ENCODE peak calls at places on chromosomes 4 and X, in six cellular contexts. S is HTR-8/SVneo, V is BE2C, U is activated T-cell treated with anti-CD3 and anti-CD28 coated beads for 1 hour, N is AG10803, T is hypothalamus. F is an unnamed sample.

GRCh38 chr4:89108068-89108467 is 3.3 kb upstream of the TIGD2 start:
- DNase-seq in V (no peak), S (no peak), N (no peak), T (no peak), U (no peak), F (no peak)

GRCh38 chr4:8672486-8672885 is 79.9 kb downstream of the CPZ start:
- DNase-seq in U (no peak), N (no peak), V (no peak), T (no peak), S (no peak), F (no peak)

GRCh38 chr4:180741703-180742102 is 1501.5 kb upstream of the TENM3 start:
- DNase-seq in U (no peak), T (no peak), V (no peak), N (no peak), S (no peak), F (no peak)

GRCh38 chr4:78693777-78694456 is 82.2 kb upstream of the BMP2K start:
- DNase-seq in S (no peak), U (no peak), T (no peak), N (peak; percentile 61), V (no peak), F (no peak)

GRCh38 chr4:173301518-173302201 is 32.5 kb downstream of the HMGB2 start:
- DNase-seq in N (peak; percentile 35), V (no peak), T (no peak), U (no peak), S (peak; percentile 47), F (no peak)

GRCh38 chrX:40086569-40087335 is 11.0 kb downstream of the BCOR start:
- DNase-seq in S (no peak), N (no peak), T (peak; percentile 49), U (no peak), V (no peak), F (no peak)

GRCh38 chrX:152881289-152881688 is 16.6 kb upstream of the ZNF185 start:
- DNase-seq in U (no peak), S (no peak), N (no peak), V (no peak), T (no peak), F (no peak)

GRCh38 chrX:30060718-30061117 is 154.6 kb upstream of the MAGEB2 start:
- DNase-seq in N (no peak), T (no peak), V (no peak), U (no peak), S (no peak), F (no peak)

GRCh38 chrX:108268434-108269080 is 169.7 kb downstream of the COL4A6 start:
- DNase-seq in V (no peak), S (no peak), T (no peak), U (no peak), N (no peak), F (no peak)

GRCh38 chr4:90540536-90540935 is 413.3 kb downstream of the CCSER1 start:
- DNase-seq in N (no peak), S (no peak), T (no peak), V (no peak), U (no peak), F (no peak)

GRCh38 chr4:80239480-80239879 is 27.0 kb upstream of the FGF5 start:
- DNase-seq in V (no peak), N (peak; percentile 73), T (no peak), S (no peak), U (no peak), F (no peak)

GRCh38 chr4:164716901-164717300 is 37.0 kb upstream of the SMIM31 start:
- DNase-seq in N (no peak), S (peak; percentile 3), U (no peak), T (no peak), V (no peak), F (no peak)

GRCh38 chr4:2755821-2756690 is at the start of gene TNIP2:
- DNase-seq in V (peak; percentile 86), S (peak; percentile 95), U (peak; percentile 71), T (peak; percentile 76), N (peak; percentile 81), F (peak; percentile 70)

GRCh38 chr4:176906693-176907092 is 114.0 kb upstream of the VEGFC start:
- DNase-seq in T (no peak), N (no peak), V (no peak), S (peak; percentile 39), U (no peak), F (no peak)

GRCh38 chrX:37726346-37726745 is 40.8 kb downstream of the XK start:
- DNase-seq in S (no peak), T (no peak), V (no peak), U (no peak), N (no peak), F (no peak)

GRCh38 chrX:39869846-39870601 is 227.7 kb downstream of the BCOR start:
- DNase-seq in V (no peak), U (peak; percentile 45), S (peak; percentile 61), T (no peak), N (no peak), F (peak; percentile 42)

GRCh38 chr4:10582059-10582686 is 102.4 kb downstream of the CLNK start:
- DNase-seq in V (no peak), T (peak; percentile 26), S (peak; percentile 21), U (no peak), N (peak; percentile 48), F (no peak)

GRCh38 chrX:15849555-15849954 is 5.1 kb downstream of the AP1S2 start:
- DNase-seq in S (no peak), N (no peak), T (no peak), V (no peak), U (no peak), F (no peak)

GRCh38 chrX:154411981-154412340 is 622 bp downstream of the TAFAZZIN start:
- DNase-seq in V (peak; percentile 74), U (peak; percentile 34), N (peak; percentile 28), S (peak; percentile 45), T (peak; percentile 36), F (peak; percentile 42)

GRCh38 chr4:70722199-70722791 is 531 bp downstream of the RUFY3 start:
- DNase-seq in S (no peak), V (peak; percentile 66), T (peak; percentile 5), U (peak; percentile 12), N (peak; percentile 76), F (no peak)

GRCh38 chr4:169225058-169225751 is 45.6 kb downstream of the SH3RF1 start:
- DNase-seq in T (no peak), S (peak; percentile 75), V (no peak), N (peak; percentile 95), U (no peak), F (no peak)

GRCh38 chrX:118872102-118872566 is 48.5 kb downstream of the ZCCHC12 start:
- DNase-seq in T (peak; percentile 1), N (peak; percentile 0), V (no peak), S (no peak), U (no peak), F (peak; percentile 1)

GRCh38 chr4:36325499-36325898 is 44.1 kb downstream of the DTHD1 start:
- DNase-seq in S (no peak), U (no peak), T (no peak), N (no peak), V (no peak), F (no peak)

GRCh38 chr4:178602833-178603232 is 1160.6 kb upstream of the AGA start:
- DNase-seq in V (no peak), N (no peak), U (no peak), S (no peak), T (no peak), F (no peak)

GRCh38 chr4:38013461-38014366 is 53.5 kb downstream of the PTTG2 start:
- DNase-seq in V (no peak), T (no peak), N (peak; percentile 22), S (no peak), U (no peak), F (no peak)

GRCh38 chrX:65034641-65035450 is 58.6 kb upstream of the ZC4H2 start:
- DNase-seq in S (peak; percentile 39), V (peak; percentile 87), N (peak; percentile 76), U (peak; percentile 64), T (peak; percentile 67), F (peak; percentile 64)

F was measured in stimulated activated CD4-positive, alpha-beta T cell treated with anti-CD3 and anti-CD28 coated beads, Interleukin-4, amount 100 ng/mL, for 48 hours.